ENCODE peak calls at places on chromosomes 16 and 17, in eight cellular contexts. K is breast epithelium, A is esophagus squamous epithelium, H is right lobe of liver, V is body of pancreas, M is A549, N is NB4, L is heart left ventricle. O is an unnamed sample.

GRCh38 chr17:38727661-38728220 is 2.4 kb upstream of the CISD3 start:
- DNase-seq in K (no peak), A (no peak), H (no peak), V (no peak), M (no peak), N (no peak), L (no peak), O (no peak)

GRCh38 chr16:23030001-23030400 is 119.3 kb downstream of the USP31 start:
- DNase-seq in K (no peak), A (no peak), H (no peak), V (no peak), M (no peak), N (no peak), L (no peak), O (no peak)

GRCh38 chr16:50699345-50700159 is 6.1 kb downstream of the NOD2 start:
- DNase-seq in K (no peak), A (no peak), H (no peak), V (no peak), M (no peak), N (peak; percentile 81), L (no peak), O (no peak)

GRCh38 chr17:11898526-11899235 is 98.6 kb downstream of the ZNF18 start:
- DNase-seq in K (no peak), A (no peak), H (no peak), V (no peak), M (no peak), N (no peak), L (no peak), O (no peak)

GRCh38 chr16:68083861-68084503 is 1.2 kb upstream of the NFATC3 start:
- DNase-seq in K (no peak), A (peak; percentile 49), H (peak; percentile 72), V (no peak), M (no peak), N (peak; percentile 37), L (no peak), O (no peak)

GRCh38 chr17:2063306-2064146 is 8.6 kb downstream of the HIC1 start:
- DNase-seq in K (no peak), A (no peak), H (no peak), V (no peak), M (no peak), N (no peak), L (no peak), O (no peak)

GRCh38 chr17:17414316-17414937 is 62.4 kb upstream of the MED9 start:
- DNase-seq in K (no peak), A (no peak), H (no peak), V (peak; percentile 17), M (no peak), N (no peak), L (peak; percentile 35), O (no peak)

GRCh38 chr16:78985736-78986605 is 614.6 kb downstream of the MAF start:
- DNase-seq in K (no peak), A (no peak), H (no peak), V (no peak), M (no peak), N (no peak), L (no peak), O (no peak)

GRCh38 chr17:44210342-44211192 is 8.9 kb downstream of the UBTF start:
- DNase-seq in K (peak; percentile 67), A (peak; percentile 35), H (peak; percentile 91), V (peak; percentile 92), M (peak; percentile 91), N (peak; percentile 94), L (peak; percentile 88), O (peak; percentile 94)

GRCh38 chr17:44212507-44213402 is 6.7 kb downstream of the UBTF start:
- DNase-seq in K (no peak), A (no peak), H (no peak), V (no peak), M (no peak), N (no peak), L (no peak), O (peak; percentile 60)

GRCh38 chr17:44213403-44214229 is 5.9 kb downstream of the UBTF start:
- DNase-seq in K (no peak), A (no peak), H (no peak), V (no peak), M (no peak), N (peak; percentile 1), L (no peak), O (no peak)

GRCh38 chr17:44209786-44210341 is 9.6 kb downstream of the UBTF start:
- DNase-seq in K (no peak), A (no peak), H (no peak), V (no peak), M (no peak), N (peak; percentile 71), L (no peak), O (no peak)

DNA sequence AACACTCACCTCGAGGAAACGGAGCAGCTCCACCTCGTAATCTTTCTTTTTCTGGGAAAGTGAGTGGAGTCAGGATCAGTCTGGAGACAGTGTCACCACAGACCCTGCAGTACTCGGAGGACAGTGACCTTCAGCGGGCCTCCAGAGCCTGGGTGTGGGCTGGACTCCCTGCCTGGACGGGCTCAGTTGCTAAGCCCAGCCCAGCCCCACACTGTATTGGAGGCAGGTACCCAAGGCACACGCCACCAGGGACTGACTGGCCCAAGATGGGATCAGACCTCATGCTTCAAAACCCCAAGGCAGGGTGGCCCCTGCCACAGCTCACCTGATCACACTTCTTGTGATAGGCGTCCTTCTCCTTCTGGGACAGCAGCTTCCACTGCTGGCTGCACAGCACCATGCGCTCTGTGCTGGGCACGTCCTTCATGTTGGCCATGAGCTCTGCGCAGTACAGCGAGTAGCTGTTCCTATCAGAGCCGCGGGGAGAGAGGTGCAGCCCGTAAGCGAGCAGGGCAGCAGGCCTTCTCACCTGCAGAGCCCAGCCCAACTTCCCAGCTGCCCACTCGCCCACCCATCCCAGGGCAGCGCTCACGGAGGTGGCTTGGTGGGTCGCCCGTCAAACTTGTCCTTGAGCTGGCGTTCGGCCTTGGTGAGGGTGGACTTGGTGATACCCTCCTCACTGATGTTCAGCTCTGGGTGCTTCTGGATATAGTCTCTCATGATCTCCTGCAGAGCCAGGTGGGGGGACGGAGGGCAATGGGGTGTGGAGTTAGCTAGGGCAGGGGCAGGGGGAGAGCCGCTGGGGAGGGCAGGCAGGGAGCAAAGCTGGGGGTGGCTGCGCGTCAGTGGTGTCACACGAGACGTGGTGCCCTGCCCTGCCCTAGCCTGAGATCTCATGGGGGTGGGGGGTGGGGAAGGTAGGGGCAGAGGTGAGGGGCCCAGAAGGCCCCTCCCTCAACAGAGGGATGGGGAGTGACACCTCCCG is 7.9 kb downstream of the UBTF start:
- DNase-seq in K (no peak), A (no peak), H (no peak), V (no peak), M (no peak), N (no peak), L (no peak), O (no peak)
- TF ChIP-seq POLR2A in K (no peak), A (no peak), H (no peak), V (no peak), M (no peak), N (no peak), L (no peak), O (no peak)

DNA sequence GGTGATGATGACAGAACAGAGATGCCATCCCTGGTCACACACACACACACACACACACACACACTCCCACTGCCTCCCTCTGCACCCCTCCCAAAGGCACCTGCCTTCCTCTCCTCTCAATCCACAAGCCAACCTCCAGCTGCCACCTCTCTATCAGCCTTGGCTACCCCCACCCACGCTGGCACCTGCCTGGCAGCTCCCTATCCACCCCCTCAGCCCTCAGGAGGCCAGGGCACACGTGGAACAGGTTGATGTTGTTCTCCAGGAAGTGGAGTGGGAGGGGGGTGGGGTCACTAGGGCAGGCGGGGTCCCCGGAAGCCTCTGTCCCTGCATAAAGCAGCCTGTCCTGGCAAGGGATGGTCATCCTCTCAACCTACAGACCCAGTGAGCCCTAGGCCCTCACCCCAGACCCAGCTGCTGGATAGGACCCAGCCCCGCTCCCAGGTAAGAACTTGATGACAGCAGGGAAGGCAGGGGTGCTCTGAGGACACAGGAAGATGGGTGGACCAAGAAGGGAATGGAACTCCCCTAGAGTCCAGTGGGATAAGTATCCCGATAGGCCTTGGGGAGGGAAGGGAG is at the start of gene GSDMA:
- DNase-seq in K (no peak), A (no peak), H (no peak), V (no peak), M (no peak), N (no peak), L (no peak), O (no peak)
- TF ChIP-seq CTCF in K (no peak), A (no peak), H (no peak), V (no peak), M (no peak), N (no peak), L (no peak), O (no peak)

GRCh38 chr17:44219126-44219635 is 294 bp downstream of the UBTF start:
- DNase-seq in K (peak; percentile 65), A (no peak), H (peak; percentile 81), V (peak; percentile 74), M (peak; percentile 74), N (peak; percentile 79), L (peak; percentile 71), O (no peak)
- TF ChIP-seq POLR2A in K (no peak), A (peak; percentile 69), H (peak; percentile 67), V (peak; percentile 38), M (no peak), N (no peak), L (no peak), O (peak; percentile 79)

DNA sequence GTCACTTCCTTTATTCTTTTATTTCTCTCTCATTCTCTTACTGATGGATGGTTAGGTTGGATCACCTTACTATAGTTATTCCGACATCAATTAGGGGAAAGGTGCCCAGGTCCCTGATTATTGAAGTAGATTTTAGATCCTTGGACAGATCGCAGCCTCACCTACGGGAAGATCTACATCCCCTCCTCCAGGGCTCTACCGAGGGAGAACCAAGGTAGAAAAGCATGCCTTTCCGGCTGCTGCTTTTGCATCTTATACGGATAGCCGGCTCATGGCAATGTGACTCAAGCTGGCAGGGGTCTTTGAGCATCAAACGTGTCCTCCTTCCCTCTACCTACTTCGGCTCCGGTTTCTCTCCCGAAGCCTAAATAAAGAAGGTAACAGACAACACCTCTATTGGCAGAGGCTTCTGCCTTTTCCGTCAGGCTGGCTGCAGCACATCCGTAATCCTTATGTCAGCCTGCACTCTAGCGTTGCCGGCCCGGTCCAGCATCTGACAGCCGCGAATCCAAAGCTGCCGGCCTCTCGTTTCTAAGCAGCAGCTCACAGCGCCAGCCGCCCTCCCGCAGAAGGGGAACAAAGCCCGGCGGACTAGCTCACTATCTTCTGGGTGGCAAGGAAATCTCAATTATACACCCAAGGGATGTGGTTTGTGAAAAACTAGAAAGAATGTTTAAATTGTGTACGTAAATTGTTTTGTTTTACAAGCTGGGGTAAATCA is 46.9 kb downstream of the IRX6 start:
- DNase-seq in K (peak; percentile 74), A (no peak), H (peak; percentile 59), V (peak; percentile 50), M (peak; percentile 9), N (peak; percentile 82), L (peak; percentile 76), O (peak; percentile 82)
- TF ChIP-seq CTCF in K (no peak), A (peak; percentile 53), H (peak; percentile 22), V (no peak), M (peak; percentile 23), N (peak; percentile 47), L (peak; percentile 72), O (no peak)